ENCODE peak calls at places on chromosome 11, in four cellular contexts. One of them, this sample, is unnamed.

GRCh38 chr11:58832246-58832645 is 12.3 kb downstream of the GLYATL2 start:
- DNase-seq in NCI-H774: no peak
- DNase-seq in adrenal gland: no peak
- DNase-seq in kidney epithelial cell: no peak
- DNase-seq in this sample: no peak

GRCh38 chr11:71310184-71310583 is 57.8 kb upstream of the SHANK2 start:
- DNase-seq in NCI-H774: no peak
- DNase-seq in kidney epithelial cell: no peak
- DNase-seq in adrenal gland: no peak
- DNase-seq in this sample: no peak

GRCh38 chr11:69378303-69379141 is 84.6 kb downstream of the MYEOV start:
- DNase-seq in NCI-H774: no peak
- DNase-seq in adrenal gland: no peak
- DNase-seq in kidney epithelial cell: no peak
- DNase-seq in this sample: no peak

GRCh38 chr11:32809313-32809712 is 14.9 kb upstream of the CCDC73 start:
- DNase-seq in adrenal gland: peak
- DNase-seq in kidney epithelial cell: no peak
- DNase-seq in NCI-H774: peak
- DNase-seq in this sample: peak

GRCh38 chr11:60854140-60854846 is 1.5 kb downstream of the PTGDR2 start:
- DNase-seq in NCI-H774: no peak
- DNase-seq in kidney epithelial cell: no peak
- DNase-seq in adrenal gland: no peak
- DNase-seq in this sample: no peak

GRCh38 chr11:78798567-78799170 is 224.0 kb upstream of the NARS2 start:
- DNase-seq in NCI-H774: no peak
- DNase-seq in adrenal gland: peak
- DNase-seq in kidney epithelial cell: no peak
- DNase-seq in this sample: peak

GRCh38 chr11:65400295-65401072 is 14.0 kb downstream of the FRMD8 start:
- DNase-seq in adrenal gland: no peak
- DNase-seq in kidney epithelial cell: no peak
- DNase-seq in NCI-H774: no peak
- DNase-seq in this sample: no peak

GRCh38 chr11:68002943-68003845 is 703 bp downstream of the UNC93B1 start:
- DNase-seq in NCI-H774: peak
- DNase-seq in kidney epithelial cell: no peak
- DNase-seq in adrenal gland: peak
- DNase-seq in this sample: peak

GRCh38 chr11:128498846-128499245 is 88.5 kb downstream of the ETS1 start:
- DNase-seq in NCI-H774: no peak
- DNase-seq in kidney epithelial cell: no peak
- DNase-seq in adrenal gland: no peak
- DNase-seq in this sample: no peak

GRCh38 chr11:46972343-46972742 is 35.8 kb downstream of the CSTPP1 start:
- DNase-seq in NCI-H774: no peak
- DNase-seq in kidney epithelial cell: no peak
- DNase-seq in adrenal gland: no peak
- DNase-seq in this sample: no peak

GRCh38 chr11:13289081-13289480 is 11.5 kb downstream of the BMAL1 start:
- DNase-seq in NCI-H774: no peak
- DNase-seq in adrenal gland: no peak
- DNase-seq in kidney epithelial cell: no peak
- DNase-seq in this sample: peak

GRCh38 chr11:60905551-60906113 is 753 bp downstream of the PRPF19 start:
- DNase-seq in adrenal gland: peak
- DNase-seq in NCI-H774: no peak
- DNase-seq in kidney epithelial cell: no peak
- DNase-seq in this sample: no peak

GRCh38 chr11:76119032-76119431 is 87.3 kb downstream of the WNT11 start:
- DNase-seq in NCI-H774: no peak
- DNase-seq in kidney epithelial cell: no peak
- DNase-seq in adrenal gland: no peak
- DNase-seq in this sample: no peak

GRCh38 chr11:43905788-43906187 is 25.2 kb downstream of the ALKBH3 start:
- DNase-seq in NCI-H774: no peak
- DNase-seq in kidney epithelial cell: no peak
- DNase-seq in adrenal gland: peak
- DNase-seq in this sample: no peak

GRCh38 chr11:121810291-121810690 is 305.7 kb downstream of the BLID start:
- DNase-seq in kidney epithelial cell: no peak
- DNase-seq in adrenal gland: no peak
- DNase-seq in NCI-H774: no peak
- DNase-seq in this sample: peak

GRCh38 chr11:111870522-111870886 is 877 bp downstream of the ALG9 start:
- DNase-seq in adrenal gland: no peak
- DNase-seq in kidney epithelial cell: no peak
- DNase-seq in NCI-H774: no peak
- DNase-seq in this sample: no peak

GRCh38 chr11:134086376-134086775 is 17.5 kb downstream of the JAM3 start:
- DNase-seq in NCI-H774: no peak
- DNase-seq in adrenal gland: no peak
- DNase-seq in kidney epithelial cell: no peak
- DNase-seq in this sample: no peak